ENCODE peak calls at places on chromosomes 3 and 15, in six cellular contexts. Z, A, N, J, Q and L are unnamed samples. For H3K4me1, the result is how much of the 10 kb centered on the place peaks cover.

GRCh38 chr3:130093741-130094391 is 12.2 kb downstream of the ALG1L2 start:
- DNase-seq in Z (no peak), A (no peak), N (no peak), J (no peak), Q (no peak), L (peak)

GRCh38 chr3:170226426-170226960 is 4.3 kb downstream of the PRKCI start:
- DNase-seq in Z (peak), A (no peak), N (no peak), J (no peak), Q (no peak), L (no peak)

GRCh38 chr3:155079795-155080546 is at the start of gene MME:
- DNase-seq in Z (peak), A (peak), N (no peak), J (peak), Q (peak), L (peak)

GRCh38 chr3:5022966-5023776 is 43.9 kb downstream of the BHLHE40 start:
- DNase-seq in Z (peak), A (no peak), N (peak), J (no peak), Q (peak), L (no peak)

GRCh38 chr3:184545769-184546168 is 15.8 kb upstream of the EPHB3 start:
- DNase-seq in Z (no peak), A (no peak), N (no peak), J (no peak), Q (no peak), L (no peak)

GRCh38 chr3:38149701-38150100 is 11.2 kb downstream of the MYD88 start:
- DNase-seq in Z (no peak), A (no peak), N (peak), J (no peak), Q (no peak), L (no peak)

GRCh38 chr3:15205934-15206661 is at the start of gene CAPN7:
- DNase-seq in Z (peak), A (peak), N (peak), J (peak), Q (peak), L (peak)

GRCh38 chr15:23574742-23575141 is 9.3 kb downstream of the MKRN3 start:
- DNase-seq in Z (no peak), A (no peak), N (no peak), J (no peak), Q (no peak), L (no peak)

GRCh38 chr3:196499807-196500524 is 3.6 kb downstream of the RNF168 start:
- DNase-seq in Z (peak), A (no peak), N (no peak), J (no peak), Q (no peak), L (no peak)

GRCh38 chr3:124851136-124851535 is 36.0 kb downstream of the ITGB5 start:
- DNase-seq in Z (peak), A (no peak), N (no peak), J (no peak), Q (no peak), L (no peak)

GRCh38 chr15:32730677-32731654 is 13.2 kb downstream of the GREM1 start:
- DNase-seq in Z (peak), A (peak), N (no peak), J (no peak), Q (no peak), L (peak)

GRCh38 chr3:38131621-38132369 is 5.1 kb downstream of the ACAA1 start:
- DNase-seq in Z (peak), A (no peak), N (no peak), J (peak), Q (no peak), L (no peak)

GRCh38 chr15:30930422-30930821 is 26.7 kb downstream of the FAN1 start:
- DNase-seq in Z (no peak), A (no peak), N (no peak), J (no peak), Q (no peak), L (no peak)

GRCh38 chr15:63945838-63946298 is 100.4 kb downstream of the DAPK2 start:
- DNase-seq in Z (no peak), A (no peak), N (peak), J (no peak), Q (no peak), L (no peak)

GRCh38 chr3:107106316-107106715 is 270.9 kb upstream of the CCDC54 start:
- DNase-seq in Z (peak), A (no peak), N (no peak), J (no peak), Q (no peak), L (no peak)

GRCh38 chr3:58540176-58540863 is 3.3 kb upstream of the ACOX2 start:
- DNase-seq in Z (no peak), A (no peak), N (peak), J (no peak), Q (no peak), L (no peak)

GRCh38 chr15:42457445-42458442 is 33.2 kb downstream of the ZNF106 start:
- DNase-seq in Z (peak), A (peak), N (peak), J (peak), Q (peak), L (no peak)

GRCh38 chr3:23546186-23546585 is 259.6 kb upstream of the UBE2E1 start:
- DNase-seq in Z (no peak), A (no peak), N (no peak), J (no peak), Q (no peak), L (no peak)

GRCh38 chr3:138686771-138687221 is 78.2 kb downstream of the FAIM start:
- DNase-seq in Z (peak), A (no peak), N (no peak), J (no peak), Q (no peak), L (no peak)

GRCh38 chr3:39138804-39139415 is 14.5 kb downstream of the CSRNP1 start:
- DNase-seq in Z (peak), A (peak), N (no peak), J (no peak), Q (no peak), L (no peak)

GRCh38 chr3:46184469-46184868 is 23.6 kb downstream of the CCR1 start:
- DNase-seq in Z (peak), A (no peak), N (no peak), J (no peak), Q (no peak), L (no peak)

GRCh38 chr3:154972951-154973350 is 107.2 kb upstream of the MME start:
- DNase-seq in Z (peak), A (no peak), N (no peak), J (no peak), Q (no peak), L (no peak)

GRCh38 chr3:142098974-142099373 is 50.4 kb downstream of the TFDP2 start:
- DNase-seq in Z (no peak), A (no peak), N (no peak), J (no peak), Q (no peak), L (peak)

GRCh38 chr3:105367406-105368213 is 901 bp downstream of the ALCAM start:
- DNase-seq in Z (peak), A (peak), N (peak), J (peak), Q (peak), L (peak)

GRCh38 chr15:78715930-78716329 is 74.9 kb upstream of the CHRNB4 start:
- DNase-seq in Z (peak), A (no peak), N (no peak), J (no peak), Q (no peak), L (no peak)

GRCh38 chr3:66655119-66655518 is 154.3 kb upstream of the LRIG1 start:
- DNase-seq in Z (no peak), A (no peak), N (no peak), J (no peak), Q (no peak), L (no peak)

GRCh38 chr15:85500729-85501128 is 120.3 kb downstream of the AKAP13 start:
- DNase-seq in Z (no peak), A (no peak), N (no peak), J (no peak), Q (no peak), L (no peak)

GRCh38 chr3:126431103-126431534 is 36.4 kb downstream of the CFAP100 start:
- DNase-seq in Z (no peak), A (no peak), N (peak), J (no peak), Q (no peak), L (no peak)

GRCh38 chr3:23623841-23624240 is 181.9 kb upstream of the UBE2E1 start:
- DNase-seq in Z (no peak), A (no peak), N (no peak), J (no peak), Q (no peak), L (no peak)

GRCh38 chr3:171950373-171950772 is 89.0 kb upstream of the FNDC3B start:
- DNase-seq in Z (peak), A (no peak), N (no peak), J (peak), Q (no peak), L (no peak)

GRCh38 chr3:145936986-145937385 is 224.0 kb downstream of the PLOD2 start:
- DNase-seq in Z (peak), A (no peak), N (no peak), J (no peak), Q (no peak), L (no peak)

GRCh38 chr3:128112406-128112968 is 11.1 kb downstream of the RUVBL1 start:
- DNase-seq in Z (peak), A (no peak), N (no peak), J (peak), Q (no peak), L (no peak)

GRCh38 chr3:114872056-114872455 is 275.0 kb downstream of the ZBTB20 start:
- DNase-seq in Z (peak), A (no peak), N (no peak), J (no peak), Q (no peak), L (no peak)

GRCh38 chr15:63551400-63551799 is 45.8 kb upstream of the FBXL22 start:
- DNase-seq in Z (peak), A (no peak), N (no peak), J (no peak), Q (no peak), L (no peak)

GRCh38 chr3:108433928-108434327 is 76.5 kb downstream of the MYH15 start:
- DNase-seq in Z (no peak), A (no peak), N (no peak), J (no peak), Q (no peak), L (no peak)

GRCh38 chr15:57551717-57552677 is 39.7 kb upstream of the MYZAP start:
- DNase-seq in Z (peak), A (no peak), N (no peak), J (no peak), Q (no peak), L (no peak)

GRCh38 chr3:39478226-39478625 is 10.7 kb downstream of the MOBP start:
- DNase-seq in Z (no peak), A (no peak), N (no peak), J (no peak), Q (no peak), L (no peak)

GRCh38 chr15:75731248-75732100 is 18.8 kb upstream of the CSPG4 start:
- DNase-seq in Z (no peak), A (no peak), N (no peak), J (peak), Q (peak), L (no peak)

GRCh38 chr3:139307601-139308146 is 36.1 kb upstream of the MRPS22 start:
- DNase-seq in Z (no peak), A (no peak), N (no peak), J (no peak), Q (no peak), L (no peak)

GRCh38 chr15:55403531-55403930 is 4.6 kb downstream of the CCPG1 start:
- DNase-seq in Z (peak), A (no peak), N (no peak), J (no peak), Q (no peak), L (peak)

DNA sequence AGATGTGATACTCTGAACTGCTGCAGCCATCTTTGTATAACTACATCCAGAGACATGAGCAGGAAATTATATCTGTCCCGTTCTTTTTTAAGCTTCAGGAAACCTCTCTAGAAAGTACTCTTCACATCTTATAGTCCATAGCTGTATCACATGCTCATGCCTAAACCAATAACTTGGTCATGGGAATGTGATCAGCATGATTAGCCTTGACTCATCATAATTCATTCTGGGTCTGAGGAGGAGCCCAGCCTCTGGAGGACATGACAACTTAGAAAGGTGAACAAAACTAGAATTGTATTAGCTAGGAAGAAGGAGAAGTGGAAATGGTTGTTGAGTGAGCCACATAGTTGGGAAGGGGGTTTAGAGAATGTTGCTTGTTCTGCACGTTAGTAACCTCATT is 12.9 kb downstream of the PPM1L start:
- DNase-seq in Z (no peak), A (no peak), N (no peak), J (no peak), Q (no peak), L (no peak)
- H3K4me1 ChIP-seq in Z (under half), A (under half), N (under half), J (under half), Q (under half), L (under half)

GRCh38 chr3:50210510-50211367 is 5.7 kb downstream of the SLC38A3 start:
- DNase-seq in Z (no peak), A (no peak), N (no peak), J (no peak), Q (no peak), L (peak)
- H3K4me3 ChIP-seq in Z (no peak), A (no peak), N (no peak), J (no peak), Q (no peak), L (no peak)

DNA sequence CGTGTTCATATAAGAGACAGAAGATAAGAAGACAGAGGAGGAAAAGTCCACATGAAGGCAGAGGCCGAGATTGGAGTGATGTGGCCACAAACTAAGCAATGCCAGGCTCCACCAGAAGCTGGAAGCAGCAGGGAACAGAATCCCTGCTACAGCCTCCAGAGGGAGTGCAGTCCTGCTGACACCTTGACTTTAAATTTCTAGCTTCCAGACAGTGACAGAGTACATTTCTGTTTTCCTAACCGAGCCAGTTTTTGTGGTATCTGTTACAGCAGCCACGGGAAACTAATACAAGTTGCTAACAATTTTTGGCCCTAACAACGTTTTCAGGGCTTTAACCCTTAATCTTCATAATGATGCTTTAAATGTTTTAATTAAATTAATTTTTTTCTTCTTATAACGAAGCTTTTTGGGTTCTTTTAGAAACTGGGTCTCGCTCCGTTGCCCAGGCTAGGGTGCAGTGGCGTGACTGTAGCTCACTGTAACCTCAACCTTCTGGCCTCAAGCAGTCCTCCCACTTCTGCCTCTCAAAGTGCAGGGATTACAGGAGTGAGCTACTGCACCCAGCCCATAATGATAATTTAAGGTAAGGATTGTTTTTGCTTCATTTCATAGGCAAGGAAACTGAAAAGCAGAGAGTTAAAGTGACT is 202.3 kb upstream of the PROK2 start:
- DNase-seq in Z (peak), A (no peak), N (no peak), J (no peak), Q (no peak), L (peak)
- H3K4me1 ChIP-seq in Z (under half), A (under half), N (under half), J (under half), Q (under half), L (under half)

GRCh38 chr15:61227269-61228024 is 1.7 kb downstream of the RORA start:
- DNase-seq in Z (peak), A (peak), N (no peak), J (peak), Q (no peak), L (no peak)
- H3K4me3 ChIP-seq in Z (peak), A (peak), N (peak), J (peak), Q (peak), L (peak)

GRCh38 chr3:63960048-63960711 is 48.0 kb upstream of the SCAANT1 start:
- DNase-seq in Z (peak), A (no peak), N (no peak), J (no peak), Q (no peak), L (peak)
- H3K4me1 ChIP-seq in Z (under half), A (under half), N (under half), J (under half), Q (under half), L (under half)

GRCh38 chr15:45136378-45136764 is 6.6 kb downstream of the DUOX1 start:
- DNase-seq in Z (no peak), A (no peak), N (no peak), J (no peak), Q (no peak), L (no peak)

GRCh38 chr15:45133561-45133920 is 3.7 kb downstream of the DUOX1 start:
- DNase-seq in Z (no peak), A (no peak), N (no peak), J (peak), Q (no peak), L (no peak)

GRCh38 chr15:45132844-45133560 is 3.2 kb downstream of the DUOX1 start:
- DNase-seq in Z (peak), A (no peak), N (no peak), J (peak), Q (no peak), L (no peak)

GRCh38 chr15:45134046-45134445 is 4.3 kb downstream of the DUOX1 start:
- DNase-seq in Z (no peak), A (no peak), N (no peak), J (no peak), Q (no peak), L (no peak)

GRCh38 chr15:45134682-45135604 is 5.1 kb downstream of the DUOX1 start:
- DNase-seq in Z (no peak), A (peak), N (no peak), J (no peak), Q (no peak), L (peak)
- H3K4me3 ChIP-seq in Z (no peak), A (no peak), N (peak), J (no peak), Q (peak), L (no peak)

DNA sequence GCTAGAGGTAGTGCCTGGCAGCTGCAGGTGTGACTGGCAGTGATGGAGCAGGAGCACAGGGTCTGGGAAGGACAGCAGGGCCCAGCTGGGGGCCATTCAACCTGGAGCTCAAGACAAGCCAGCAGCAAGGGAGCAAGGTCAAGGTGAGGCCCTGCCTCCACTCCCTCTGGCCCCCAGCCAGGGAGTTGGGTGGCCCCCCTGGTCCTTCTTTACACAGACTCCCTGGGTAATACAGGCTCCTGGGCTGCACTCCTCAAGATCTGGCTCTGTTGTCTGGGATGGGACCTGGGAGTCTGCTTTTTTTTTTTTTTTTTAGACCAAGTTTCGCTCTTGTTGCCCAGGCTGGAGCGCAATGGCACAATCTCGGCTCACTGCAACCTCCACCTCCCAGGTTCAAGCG is 14.5 kb downstream of the GNAI2 start:
- DNase-seq in Z (no peak), A (no peak), N (no peak), J (no peak), Q (no peak), L (no peak)
- H3K4me1 ChIP-seq in Z (under half), A (half or more), N (under half), J (under half), Q (under half), L (under half)

GRCh38 chr3:122582390-122582789 is 4.9 kb downstream of the PARP15 start:
- DNase-seq in Z (peak), A (no peak), N (no peak), J (no peak), Q (no peak), L (no peak)

GRCh38 chr3:122576174-122576940 is 1.1 kb upstream of the PARP15 start:
- DNase-seq in Z (peak), A (no peak), N (no peak), J (no peak), Q (no peak), L (no peak)

GRCh38 chr3:122577409-122578028 is at the start of gene PARP15:
- DNase-seq in Z (peak), A (peak), N (no peak), J (peak), Q (peak), L (peak)

GRCh38 chr3:122581622-122582021 is 4.2 kb downstream of the PARP15 start:
- DNase-seq in Z (no peak), A (no peak), N (no peak), J (no peak), Q (no peak), L (no peak)

DNA sequence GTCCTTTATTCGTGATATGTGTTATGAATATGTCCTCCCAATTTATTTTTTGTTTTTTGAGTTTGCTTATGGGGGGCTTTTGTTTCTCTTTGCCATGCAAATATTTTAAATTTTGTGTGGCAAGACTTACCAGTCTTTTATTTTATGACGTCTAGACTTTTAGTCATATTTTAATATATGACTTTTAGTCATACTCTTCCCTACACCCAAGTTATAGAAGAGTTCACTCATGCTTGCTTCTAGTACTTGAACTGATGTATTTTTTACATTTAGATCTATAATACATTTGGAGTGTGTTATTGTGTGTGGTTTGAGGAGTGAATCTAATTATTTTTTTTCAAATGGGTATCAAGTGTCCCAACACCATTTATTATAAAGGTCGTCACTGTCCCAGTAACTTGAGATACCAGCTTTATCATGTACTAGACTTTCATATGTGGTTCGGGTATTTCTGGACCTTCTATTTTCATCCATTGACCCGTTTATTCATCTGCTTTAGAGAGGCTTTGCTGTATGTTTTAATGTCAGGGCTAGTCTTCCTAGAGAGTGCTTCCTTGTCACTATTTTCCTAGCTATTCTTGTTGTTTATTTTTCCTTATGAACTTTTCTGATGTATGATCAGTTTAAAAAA is 775 bp downstream of the PARP15 start:
- DNase-seq in Z (peak), A (no peak), N (no peak), J (no peak), Q (no peak), L (no peak)
- H3K4me3 ChIP-seq in Z (peak), A (peak), N (peak), J (no peak), Q (peak), L (no peak)